ENCODE peak calls at places on chromosomes 5 and 9, in eight cellular contexts. One of them, this sample, is unnamed.

GRCh38 chr5:180640765-180641565 is 8.4 kb downstream of the FLT4 start:
- DNase-seq in HepG2: no peak
- DNase-seq in heart right ventricle: no peak
- DNase-seq in transverse colon: no peak
- DNase-seq in stomach: peak; percentile 22
- DNase-seq in endodermal cell: no peak
- DNase-seq in body of pancreas: no peak
- DNase-seq in CD4-positive, alpha-beta memory T cell: no peak
- DNase-seq in this sample: peak; percentile 6

GRCh38 chr5:77064040-77064439 is 23.0 kb downstream of the ZBED3 start:
- DNase-seq in HepG2: no peak
- DNase-seq in heart right ventricle: no peak
- DNase-seq in transverse colon: no peak
- DNase-seq in stomach: no peak
- DNase-seq in endodermal cell: no peak
- DNase-seq in body of pancreas: no peak
- DNase-seq in CD4-positive, alpha-beta memory T cell: no peak
- DNase-seq in this sample: no peak

GRCh38 chr5:35354751-35355150 is 124.5 kb upstream of the PRLR start:
- DNase-seq in HepG2: no peak
- DNase-seq in heart right ventricle: no peak
- DNase-seq in transverse colon: no peak
- DNase-seq in stomach: no peak
- DNase-seq in endodermal cell: no peak
- DNase-seq in body of pancreas: peak; percentile 17
- DNase-seq in CD4-positive, alpha-beta memory T cell: no peak
- DNase-seq in this sample: no peak

GRCh38 chr5:154406826-154407225 is 39.0 kb upstream of the SAP30L start:
- DNase-seq in HepG2: no peak
- DNase-seq in heart right ventricle: no peak
- DNase-seq in transverse colon: no peak
- DNase-seq in stomach: no peak
- DNase-seq in endodermal cell: no peak
- DNase-seq in body of pancreas: no peak
- DNase-seq in CD4-positive, alpha-beta memory T cell: no peak
- DNase-seq in this sample: peak; percentile 40

GRCh38 chr9:22740781-22741180 is 294.2 kb downstream of the DMRTA1 start:
- DNase-seq in HepG2: no peak
- DNase-seq in heart right ventricle: no peak
- DNase-seq in transverse colon: no peak
- DNase-seq in stomach: no peak
- DNase-seq in endodermal cell: no peak
- DNase-seq in body of pancreas: no peak
- DNase-seq in CD4-positive, alpha-beta memory T cell: no peak
- DNase-seq in this sample: no peak

GRCh38 chr5:109455598-109456096 is 45.9 kb upstream of the PJA2 start:
- DNase-seq in HepG2: peak; percentile 11
- DNase-seq in heart right ventricle: no peak
- DNase-seq in transverse colon: peak; percentile 11
- DNase-seq in stomach: no peak
- DNase-seq in endodermal cell: no peak
- DNase-seq in body of pancreas: peak; percentile 27
- DNase-seq in CD4-positive, alpha-beta memory T cell: no peak
- DNase-seq in this sample: peak; percentile 44

GRCh38 chr9:82353631-82354030 is 365.1 kb downstream of the SPATA31D1 start:
- DNase-seq in HepG2: no peak
- DNase-seq in heart right ventricle: no peak
- DNase-seq in transverse colon: no peak
- DNase-seq in stomach: no peak
- DNase-seq in endodermal cell: no peak
- DNase-seq in body of pancreas: no peak
- DNase-seq in CD4-positive, alpha-beta memory T cell: no peak
- DNase-seq in this sample: no peak

GRCh38 chr9:137607141-137607857 is 1.8 kb downstream of the ARRDC1 start:
- DNase-seq in HepG2: no peak
- DNase-seq in heart right ventricle: no peak
- DNase-seq in transverse colon: no peak
- DNase-seq in stomach: no peak
- DNase-seq in endodermal cell: no peak
- DNase-seq in body of pancreas: no peak
- DNase-seq in CD4-positive, alpha-beta memory T cell: no peak
- DNase-seq in this sample: no peak

GRCh38 chr9:134365791-134366222 is 39.6 kb downstream of the RXRA start:
- DNase-seq in HepG2: no peak
- DNase-seq in heart right ventricle: peak; percentile 71
- DNase-seq in transverse colon: peak; percentile 50
- DNase-seq in stomach: peak; percentile 47
- DNase-seq in endodermal cell: no peak
- DNase-seq in body of pancreas: no peak
- DNase-seq in CD4-positive, alpha-beta memory T cell: no peak
- DNase-seq in this sample: peak; percentile 77

GRCh38 chr5:167356374-167356773 is 935.1 kb upstream of the WWC1 start:
- DNase-seq in HepG2: no peak
- DNase-seq in heart right ventricle: no peak
- DNase-seq in transverse colon: no peak
- DNase-seq in stomach: no peak
- DNase-seq in endodermal cell: no peak
- DNase-seq in body of pancreas: no peak
- DNase-seq in CD4-positive, alpha-beta memory T cell: no peak
- DNase-seq in this sample: no peak

DNA sequence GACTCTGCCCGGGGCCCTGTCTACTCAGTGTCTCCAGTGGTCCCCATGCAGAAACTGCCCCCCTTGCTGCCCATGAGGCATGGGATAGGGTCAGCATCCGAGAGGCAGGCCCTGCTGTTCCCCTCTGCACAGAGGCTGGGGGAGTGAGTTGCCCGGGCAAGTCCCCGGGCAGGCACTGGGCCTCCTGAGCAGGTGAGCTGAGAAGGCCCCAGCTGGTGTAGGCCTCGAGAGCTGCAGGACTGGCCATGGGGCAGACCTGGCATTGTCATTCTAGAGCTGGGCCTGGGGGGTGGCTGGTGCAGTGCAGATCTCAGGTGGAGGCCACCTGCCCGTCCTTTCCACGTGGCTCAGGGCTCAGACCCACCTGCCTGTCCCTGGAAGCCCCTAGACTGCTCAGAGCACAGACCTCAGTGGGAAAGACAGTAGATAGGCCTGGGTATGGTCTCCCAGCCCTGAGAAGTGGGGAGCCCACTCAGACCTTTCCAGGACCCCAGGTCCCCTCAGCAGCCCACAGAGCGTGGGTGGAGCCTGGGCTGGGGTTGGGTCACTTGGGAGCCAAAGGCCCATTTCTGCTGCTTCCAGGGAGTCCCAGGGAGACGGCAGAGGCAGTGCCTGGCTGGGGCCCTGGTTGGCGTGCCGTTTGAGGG is 4.7 kb upstream of the NOTCH1 start:
- DNase-seq in HepG2: no peak
- DNase-seq in heart right ventricle: peak; percentile 18
- DNase-seq in transverse colon: no peak
- DNase-seq in stomach: no peak
- DNase-seq in endodermal cell: no peak
- DNase-seq in body of pancreas: no peak
- DNase-seq in CD4-positive, alpha-beta memory T cell: no peak
- DNase-seq in this sample: no peak
- H3K4me3 ChIP-seq in HepG2: no peak overlapping the region
- H3K4me3 ChIP-seq in heart right ventricle: no peak overlapping the region
- H3K4me3 ChIP-seq in transverse colon: no peak overlapping the region
- H3K4me3 ChIP-seq in stomach: no peak overlapping the region
- H3K4me3 ChIP-seq in endodermal cell: no peak overlapping the region
- H3K4me3 ChIP-seq in body of pancreas: no peak overlapping the region
- H3K4me3 ChIP-seq in CD4-positive, alpha-beta memory T cell: no peak overlapping the region
- H3K4me3 ChIP-seq in this sample: no peak overlapping the region

DNA sequence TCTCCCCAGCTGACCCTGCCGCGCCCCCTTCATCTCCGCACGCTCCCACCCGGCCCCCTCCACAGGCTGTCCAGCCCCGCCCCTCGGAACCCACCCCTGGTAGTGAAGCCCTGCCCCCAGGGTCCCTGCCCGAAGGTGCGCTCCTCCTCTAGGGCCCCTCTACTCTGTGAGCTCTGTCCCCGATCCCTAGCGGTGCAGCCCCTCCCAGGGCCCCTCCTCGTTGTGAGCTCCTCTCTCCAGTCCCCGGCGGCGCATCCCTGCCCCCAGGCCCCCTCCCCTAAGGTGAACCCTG is 746 bp downstream of the CFAP90 start:
- DNase-seq in HepG2: peak; percentile 6
- DNase-seq in heart right ventricle: no peak
- DNase-seq in transverse colon: no peak
- DNase-seq in stomach: no peak
- DNase-seq in endodermal cell: no peak
- DNase-seq in body of pancreas: no peak
- DNase-seq in CD4-positive, alpha-beta memory T cell: no peak
- DNase-seq in this sample: no peak
- H3K4me3 ChIP-seq in HepG2: peak overlapping the region; percentile 71
- H3K4me3 ChIP-seq in heart right ventricle: peak overlapping the region; percentile 4
- H3K4me3 ChIP-seq in transverse colon: peak overlapping the region; percentile 57
- H3K4me3 ChIP-seq in stomach: peak overlapping the region; percentile 86
- H3K4me3 ChIP-seq in endodermal cell: peak overlapping the region; percentile 77
- H3K4me3 ChIP-seq in body of pancreas: no peak overlapping the region
- H3K4me3 ChIP-seq in CD4-positive, alpha-beta memory T cell: peak overlapping the region; percentile 41
- H3K4me3 ChIP-seq in this sample: no peak overlapping the region

DNA sequence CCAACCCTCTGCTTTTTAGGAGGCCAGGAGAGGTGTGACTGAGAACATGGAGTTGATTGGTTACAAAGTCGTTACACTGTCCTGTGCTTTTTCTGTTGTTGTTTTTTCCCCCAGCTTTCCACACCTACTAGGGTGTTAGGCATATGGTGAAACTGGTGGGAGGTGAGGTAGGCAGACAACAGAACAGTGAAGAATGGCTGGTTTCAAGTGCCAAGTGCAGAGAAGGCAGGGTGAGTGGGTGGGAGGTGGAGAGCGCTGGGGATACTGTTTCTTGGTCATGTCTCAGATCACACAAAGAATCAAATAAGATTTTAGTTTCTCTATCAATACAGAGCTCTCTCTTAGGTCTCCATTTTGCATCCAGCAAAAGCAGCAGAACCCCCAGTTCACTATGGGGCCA is 2.2 kb upstream of the SPTAN1 start:
- DNase-seq in HepG2: no peak
- DNase-seq in heart right ventricle: no peak
- DNase-seq in transverse colon: no peak
- DNase-seq in stomach: no peak
- DNase-seq in endodermal cell: peak; percentile 43
- DNase-seq in body of pancreas: no peak
- DNase-seq in CD4-positive, alpha-beta memory T cell: no peak
- DNase-seq in this sample: no peak
- H3K4me3 ChIP-seq in HepG2: no peak overlapping the region
- H3K4me3 ChIP-seq in heart right ventricle: no peak overlapping the region
- H3K4me3 ChIP-seq in transverse colon: no peak overlapping the region
- H3K4me3 ChIP-seq in stomach: no peak overlapping the region
- H3K4me3 ChIP-seq in endodermal cell: no peak overlapping the region
- H3K4me3 ChIP-seq in body of pancreas: no peak overlapping the region
- H3K4me3 ChIP-seq in CD4-positive, alpha-beta memory T cell: no peak overlapping the region
- H3K4me3 ChIP-seq in this sample: no peak overlapping the region

GRCh38 chr5:92941806-92942205 is 639.2 kb downstream of the NR2F1-AS1 start:
- DNase-seq in HepG2: no peak
- DNase-seq in heart right ventricle: no peak
- DNase-seq in transverse colon: no peak
- DNase-seq in stomach: no peak
- DNase-seq in endodermal cell: no peak
- DNase-seq in body of pancreas: no peak
- DNase-seq in CD4-positive, alpha-beta memory T cell: no peak
- DNase-seq in this sample: no peak

GRCh38 chr5:92942762-92943161 is 638.3 kb downstream of the NR2F1-AS1 start:
- DNase-seq in HepG2: peak; percentile 72
- DNase-seq in heart right ventricle: no peak
- DNase-seq in transverse colon: no peak
- DNase-seq in stomach: no peak
- DNase-seq in endodermal cell: no peak
- DNase-seq in body of pancreas: no peak
- DNase-seq in CD4-positive, alpha-beta memory T cell: no peak
- DNase-seq in this sample: no peak

GRCh38 chr5:92944337-92944736 is 636.7 kb downstream of the NR2F1-AS1 start:
- DNase-seq in HepG2: no peak
- DNase-seq in heart right ventricle: no peak
- DNase-seq in transverse colon: no peak
- DNase-seq in stomach: no peak
- DNase-seq in endodermal cell: no peak
- DNase-seq in body of pancreas: no peak
- DNase-seq in CD4-positive, alpha-beta memory T cell: no peak
- DNase-seq in this sample: no peak

GRCh38 chr5:92944903-92945629 is 636.0 kb downstream of the NR2F1-AS1 start:
- DNase-seq in HepG2: peak; percentile 83
- DNase-seq in heart right ventricle: no peak
- DNase-seq in transverse colon: no peak
- DNase-seq in stomach: no peak
- DNase-seq in endodermal cell: no peak
- DNase-seq in body of pancreas: no peak
- DNase-seq in CD4-positive, alpha-beta memory T cell: no peak
- DNase-seq in this sample: no peak

DNA sequence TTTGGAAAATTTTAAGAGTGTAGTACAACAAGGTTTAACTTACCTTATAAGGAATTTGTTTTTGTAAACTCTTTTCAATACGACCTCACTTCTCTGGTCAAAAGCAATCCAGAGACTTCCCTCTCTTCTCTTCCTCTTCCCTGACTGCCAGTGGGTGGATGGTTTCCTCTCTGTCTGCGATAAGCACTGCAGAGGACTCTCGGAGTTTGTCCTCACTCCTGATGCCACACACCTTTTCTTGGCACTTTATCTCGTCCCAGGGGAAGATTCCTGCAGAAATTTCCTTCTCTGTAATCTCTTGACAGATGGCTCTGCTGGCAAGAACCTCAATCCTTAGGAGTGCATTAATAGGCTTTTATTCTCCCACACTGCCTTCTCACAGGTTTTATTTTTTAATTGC is 641.6 kb downstream of the NR2F1-AS1 start:
- DNase-seq in HepG2: no peak
- DNase-seq in heart right ventricle: no peak
- DNase-seq in transverse colon: no peak
- DNase-seq in stomach: no peak
- DNase-seq in endodermal cell: no peak
- DNase-seq in body of pancreas: no peak
- DNase-seq in CD4-positive, alpha-beta memory T cell: no peak
- DNase-seq in this sample: no peak
- H3K4me3 ChIP-seq in HepG2: no peak overlapping the region
- H3K4me3 ChIP-seq in heart right ventricle: no peak overlapping the region
- H3K4me3 ChIP-seq in transverse colon: no peak overlapping the region
- H3K4me3 ChIP-seq in stomach: no peak overlapping the region
- H3K4me3 ChIP-seq in endodermal cell: no peak overlapping the region
- H3K4me3 ChIP-seq in body of pancreas: no peak overlapping the region
- H3K4me3 ChIP-seq in CD4-positive, alpha-beta memory T cell: no peak overlapping the region
- H3K4me3 ChIP-seq in this sample: no peak overlapping the region

GRCh38 chr5:141649972-141650371 is 1.2 kb downstream of the FCHSD1 start:
- DNase-seq in HepG2: no peak
- DNase-seq in heart right ventricle: no peak
- DNase-seq in transverse colon: no peak
- DNase-seq in stomach: no peak
- DNase-seq in endodermal cell: no peak
- DNase-seq in body of pancreas: no peak
- DNase-seq in CD4-positive, alpha-beta memory T cell: no peak
- DNase-seq in this sample: no peak
- H3K4me3 ChIP-seq in HepG2: no peak overlapping the region
- H3K4me3 ChIP-seq in heart right ventricle: no peak overlapping the region
- H3K4me3 ChIP-seq in transverse colon: no peak overlapping the region
- H3K4me3 ChIP-seq in stomach: no peak overlapping the region
- H3K4me3 ChIP-seq in endodermal cell: no peak overlapping the region
- H3K4me3 ChIP-seq in body of pancreas: no peak overlapping the region
- H3K4me3 ChIP-seq in CD4-positive, alpha-beta memory T cell: no peak overlapping the region
- H3K4me3 ChIP-seq in this sample: no peak overlapping the region